ENCODE peak calls at places on chromosomes 1 and 21, in five cellular contexts. D is T-helper 1 cell; N is A673; S is AG08395; J is stimulated activated CD8-positive, alpha-beta memory T cell treated with anti-CD3 and anti-CD28 coated beads, Interleukin-4, amount 100 ng/mL, for 1 hour. K is an unnamed sample.

GRCh38 chr1:6486433-6487011 is 4.9 kb downstream of the PLEKHG5 start:
- DNase-seq in D (peak; percentile 78), N (peak; percentile 92), S (peak; percentile 90), J (peak; percentile 76), K (peak; percentile 66)

GRCh38 chr1:153533689-153534201 is 2.0 kb downstream of the S100A6 start:
- DNase-seq in D (no peak), N (peak; percentile 83), S (peak; percentile 88), J (no peak), K (peak; percentile 56)

GRCh38 chr1:24795236-24795635 is 50.0 kb downstream of the CLIC4 start:
- DNase-seq in D (no peak), N (no peak), S (no peak), J (no peak), K (no peak)

GRCh38 chr1:147168626-147169058 is 3.6 kb downstream of the PRKAB2 start:
- DNase-seq in D (no peak), N (no peak), S (no peak), J (no peak), K (no peak)

GRCh38 chr1:3510136-3510955 is 55.9 kb downstream of the ARHGEF16 start:
- DNase-seq in D (no peak), N (no peak), S (no peak), J (no peak), K (no peak)

GRCh38 chr1:222464841-222465210 is 83.1 kb downstream of the HHIPL2 start:
- DNase-seq in D (peak; percentile 43), N (peak; percentile 86), S (peak; percentile 41), J (peak; percentile 40), K (peak; percentile 54)

GRCh38 chr1:12135612-12136011 is 31.2 kb upstream of the TNFRSF1B start:
- DNase-seq in D (no peak), N (no peak), S (no peak), J (no peak), K (peak; percentile 29)

GRCh38 chr1:152870831-152871730 is 7.0 kb upstream of the SMCP start:
- DNase-seq in D (no peak), N (peak; percentile 63), S (peak; percentile 24), J (no peak), K (peak; percentile 3)

GRCh38 chr1:150551784-150552691 is 2.8 kb downstream of the ADAMTSL4 start:
- DNase-seq in D (peak; percentile 53), N (peak; percentile 44), S (peak; percentile 89), J (no peak), K (peak; percentile 95)

GRCh38 chr1:63858153-63858552 is 84.3 kb downstream of the ROR1 start:
- DNase-seq in D (no peak), N (no peak), S (no peak), J (no peak), K (no peak)

GRCh38 chr21:42145569-42146250 is 73.2 kb upstream of the ABCG1 start:
- DNase-seq in D (peak; percentile 65), N (peak; percentile 70), S (peak; percentile 89), J (peak; percentile 48), K (peak; percentile 48)

GRCh38 chr21:45391743-45392079 is 13.3 kb upstream of the COL18A1 start:
- DNase-seq in D (no peak), N (no peak), S (no peak), J (no peak), K (no peak)

GRCh38 chr1:169928438-169929209 is 34.9 kb upstream of the SCYL3 start:
- DNase-seq in D (peak; percentile 51), N (peak; percentile 59), S (peak; percentile 56), J (no peak), K (peak; percentile 63)

GRCh38 chr1:41462680-41463004 is 21.8 kb downstream of the EDN2 start:
- DNase-seq in D (no peak), N (no peak), S (no peak), J (no peak), K (no peak)

GRCh38 chr1:8389962-8390535 is 72.1 kb downstream of the SLC45A1 start:
- DNase-seq in D (peak; percentile 46), N (no peak), S (no peak), J (no peak), K (no peak)

GRCh38 chr1:214422137-214422671 is 129.2 kb downstream of the PTPN14 start:
- DNase-seq in D (no peak), N (no peak), S (no peak), J (no peak), K (peak; percentile 36)

GRCh38 chr1:206059354-206059915 is 6.5 kb downstream of the RHEX start:
- DNase-seq in D (no peak), N (no peak), S (no peak), J (no peak), K (no peak)

GRCh38 chr1:244836135-244836521 is 670 bp downstream of the COX20 start:
- DNase-seq in D (no peak), N (peak; percentile 48), S (peak; percentile 35), J (no peak), K (peak; percentile 25)

GRCh38 chr1:57017201-57017600 is 51.4 kb upstream of the C8B start:
- DNase-seq in D (no peak), N (no peak), S (peak; percentile 48), J (no peak), K (no peak)

GRCh38 chr1:66207484-66207883 is 326.5 kb upstream of the SGIP1 start:
- DNase-seq in D (no peak), N (peak; percentile 35), S (peak; percentile 83), J (no peak), K (peak; percentile 7)

GRCh38 chr1:21865943-21866628 is 54.0 kb downstream of the LDLRAD2 start:
- DNase-seq in D (no peak), N (peak; percentile 15), S (no peak), J (no peak), K (no peak)

GRCh38 chr1:66450043-66450514 is 83.9 kb upstream of the SGIP1 start:
- DNase-seq in D (no peak), N (peak; percentile 45), S (no peak), J (no peak), K (peak; percentile 15)

GRCh38 chr1:234958066-234958701 is 170.5 kb downstream of the TOMM20 start:
- DNase-seq in D (no peak), N (no peak), S (no peak), J (no peak), K (no peak)

K was measured in fibroblast of gingiva.